ENCODE peak calls at places on chromosomes 5 and 9, in five cellular contexts. T, M, V, P and U are unnamed samples. For H3K27me3, the result is how much of the 10 kb centered on the place peaks cover.

GRCh38 chr9:8332871-8333270 is 533.3 kb upstream of the DMAC1 start:
- DNase-seq in T (no peak), M (no peak), V (no peak), P (no peak), U (no peak)

GRCh38 chr5:26310415-26310814 is 728.0 kb downstream of the CDH9 start:
- DNase-seq in T (no peak), M (no peak), V (no peak), P (no peak), U (no peak)

GRCh38 chr5:116389601-116390000 is 185.0 kb downstream of the SEMA6A start:
- DNase-seq in T (no peak), M (no peak), V (no peak), P (no peak), U (no peak)

GRCh38 chr5:143271431-143271830 is 132.1 kb downstream of the NR3C1 start:
- DNase-seq in T (no peak), M (no peak), V (no peak), P (no peak), U (no peak)

GRCh38 chr5:98794414-98795080 is 21.1 kb downstream of the RGMB start:
- DNase-seq in T (no peak), M (no peak), V (no peak), P (no peak), U (no peak)

GRCh38 chr9:122263699-122264349 is 816 bp downstream of the RBM18 start:
- DNase-seq in T (no peak), M (no peak), V (no peak), P (no peak), U (no peak)

GRCh38 chr5:14783689-14784088 is 87.9 kb downstream of the ANKH start:
- DNase-seq in T (no peak), M (no peak), V (no peak), P (no peak), U (no peak)

GRCh38 chr9:132782106-132782505 is 96.0 kb downstream of the AK8 start:
- DNase-seq in T (no peak), M (no peak), V (no peak), P (no peak), U (no peak)

GRCh38 chr9:113343732-113344231 is 3.7 kb upstream of the WDR31 start:
- DNase-seq in T (no peak), M (peak), V (peak), P (peak), U (peak)

GRCh38 chr5:168172718-168173045 is 118.8 kb upstream of the WWC1 start:
- DNase-seq in T (no peak), M (no peak), V (peak), P (no peak), U (no peak)

GRCh38 chr9:76255781-76256455 is 138.3 kb downstream of the RFK start:
- DNase-seq in T (no peak), M (peak), V (peak), P (peak), U (no peak)

GRCh38 chr5:154896562-154896919 is 38.1 kb downstream of the CNOT8 start:
- DNase-seq in T (no peak), M (no peak), V (no peak), P (no peak), U (no peak)

GRCh38 chr9:15696979-15697378 is 144.1 kb downstream of the CCDC171 start:
- DNase-seq in T (no peak), M (no peak), V (no peak), P (no peak), U (no peak)

GRCh38 chr5:179803651-179804598 is 2.7 kb downstream of the MGAT4B start:
- DNase-seq in T (peak), M (no peak), V (no peak), P (peak), U (no peak)

GRCh38 chr5:172853355-172853975 is 19.4 kb downstream of the ERGIC1 start:
- DNase-seq in T (no peak), M (no peak), V (no peak), P (peak), U (no peak)

GRCh38 chr5:95669540-95669939 is 13.3 kb downstream of the SPATA9 start:
- DNase-seq in T (no peak), M (no peak), V (peak), P (peak), U (peak)

GRCh38 chr9:132794730-132795380 is 83.2 kb downstream of the AK8 start:
- DNase-seq in T (no peak), M (no peak), V (no peak), P (peak), U (no peak)

GRCh38 chr9:92759990-92760893 is 4.4 kb downstream of the BICD2 start:
- DNase-seq in T (peak), M (peak), V (peak), P (no peak), U (peak)

GRCh38 chr9:122076117-122076516 is 17.0 kb downstream of the TTLL11 start:
- DNase-seq in T (no peak), M (no peak), V (no peak), P (no peak), U (no peak)

GRCh38 chr5:158317507-158317906 is 458.6 kb upstream of the CLINT1 start:
- DNase-seq in T (no peak), M (no peak), V (no peak), P (peak), U (no peak)

GRCh38 chr9:91896513-91897121 is 53.4 kb downstream of the ROR2 start:
- DNase-seq in T (peak), M (no peak), V (no peak), P (no peak), U (no peak)

GRCh38 chr9:122036988-122037387 is 56.1 kb downstream of the TTLL11 start:
- DNase-seq in T (no peak), M (no peak), V (no peak), P (no peak), U (no peak)

GRCh38 chr9:33263131-33263935 is 1.2 kb downstream of the BAG1 start:
- DNase-seq in T (peak), M (no peak), V (no peak), P (no peak), U (no peak)

GRCh38 chr9:123725389-123725788 is 204.5 kb downstream of the DENND1A start:
- DNase-seq in T (no peak), M (no peak), V (no peak), P (no peak), U (peak)

GRCh38 chr5:148107608-148108007 is 43.8 kb downstream of the SPINK5 start:
- DNase-seq in T (no peak), M (no peak), V (no peak), P (no peak), U (no peak)

GRCh38 chr5:44388504-44389409 is 463 bp downstream of the FGF10 start:
- DNase-seq in T (no peak), M (no peak), V (no peak), P (no peak), U (peak)

GRCh38 chr5:135566422-135567416 is 12.1 kb downstream of the CXCL14 start:
- DNase-seq in T (peak), M (no peak), V (no peak), P (no peak), U (no peak)
- H3K27me3 ChIP-seq in T (under half), M (under half), V (under half), P (under half), U (under half)

GRCh38 chr5:139855946-139856540 is 60.4 kb downstream of the PSD2 start:
- DNase-seq in T (peak), M (no peak), V (no peak), P (no peak), U (no peak)
- H3K27me3 ChIP-seq in T (under half), M (under half), V (under half), P (under half), U (under half)

GRCh38 chr9:93960221-93960970 is 5.2 kb upstream of the BARX1 start:
- DNase-seq in T (no peak), M (no peak), V (no peak), P (peak), U (no peak)

GRCh38 chr9:93962561-93963440 is 7.6 kb upstream of the BARX1 start:
- DNase-seq in T (peak), M (peak), V (peak), P (peak), U (peak)

GRCh38 chr9:93959739-93960154 is 4.6 kb upstream of the BARX1 start:
- DNase-seq in T (no peak), M (no peak), V (no peak), P (no peak), U (no peak)

GRCh38 chr9:93962041-93962440 is 6.9 kb upstream of the BARX1 start:
- DNase-seq in T (no peak), M (no peak), V (no peak), P (no peak), U (no peak)

DNA sequence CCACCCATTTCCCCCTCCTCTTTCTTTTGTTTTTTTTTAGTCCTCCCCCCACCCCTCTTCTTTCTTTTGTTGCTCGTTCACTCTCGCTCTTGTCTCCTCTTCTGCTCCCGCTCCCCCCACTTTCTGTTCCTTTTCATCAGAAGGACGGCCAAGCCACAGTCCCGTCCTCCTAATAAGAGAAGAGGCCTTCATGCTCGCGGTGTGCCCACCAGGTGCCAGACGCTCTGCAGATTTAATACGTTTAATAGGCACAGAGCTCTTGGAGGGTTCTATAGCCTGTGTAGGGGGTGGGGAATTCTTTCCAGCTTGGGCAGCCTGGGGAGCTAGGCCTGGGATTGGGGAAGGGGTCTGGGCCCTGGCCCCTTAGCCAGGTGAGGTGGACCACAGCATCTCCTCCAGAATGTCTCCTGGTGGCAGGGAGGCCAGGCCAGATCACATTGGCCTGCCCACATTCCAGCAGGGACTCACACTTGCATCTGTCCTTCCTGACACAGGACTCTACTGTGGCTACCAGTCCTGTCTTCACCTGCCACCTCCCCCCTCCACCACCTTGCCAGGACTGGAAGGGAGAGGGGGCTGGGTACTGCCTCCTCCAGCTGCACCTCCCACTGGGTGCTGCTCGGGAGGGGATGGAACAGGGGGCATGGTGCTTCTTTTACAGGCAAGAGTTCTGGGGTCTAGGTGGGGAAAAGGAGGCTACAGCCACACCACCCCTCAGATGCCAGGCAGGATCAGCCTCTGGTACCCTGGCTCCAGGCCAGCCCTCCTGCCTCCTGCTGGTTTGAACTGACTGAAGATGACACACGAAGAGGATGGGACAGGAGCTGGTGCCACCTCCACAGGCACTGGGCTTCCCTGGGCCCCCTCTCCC is 6.1 kb upstream of the BARX1 start:
- DNase-seq in T (no peak), M (no peak), V (no peak), P (no peak), U (no peak)
- H3K27me3 ChIP-seq in T (half or more), M (under half), V (under half), P (half or more), U (half or more)

GRCh38 chr5:51382508-51382758 is 815 bp upstream of the ISL1 start:
- DNase-seq in T (no peak), M (no peak), V (no peak), P (no peak), U (no peak)

GRCh38 chr5:51385214-51385613 is 2.0 kb downstream of the ISL1 start:
- DNase-seq in T (no peak), M (no peak), V (no peak), P (no peak), U (no peak)

GRCh38 chr5:51383494-51384081 is 340 bp downstream of the ISL1 start:
- DNase-seq in T (no peak), M (no peak), V (no peak), P (no peak), U (no peak)

GRCh38 chr5:51382759-51383493 is at the start of gene ISL1:
- DNase-seq in T (no peak), M (peak), V (no peak), P (peak), U (no peak)

DNA sequence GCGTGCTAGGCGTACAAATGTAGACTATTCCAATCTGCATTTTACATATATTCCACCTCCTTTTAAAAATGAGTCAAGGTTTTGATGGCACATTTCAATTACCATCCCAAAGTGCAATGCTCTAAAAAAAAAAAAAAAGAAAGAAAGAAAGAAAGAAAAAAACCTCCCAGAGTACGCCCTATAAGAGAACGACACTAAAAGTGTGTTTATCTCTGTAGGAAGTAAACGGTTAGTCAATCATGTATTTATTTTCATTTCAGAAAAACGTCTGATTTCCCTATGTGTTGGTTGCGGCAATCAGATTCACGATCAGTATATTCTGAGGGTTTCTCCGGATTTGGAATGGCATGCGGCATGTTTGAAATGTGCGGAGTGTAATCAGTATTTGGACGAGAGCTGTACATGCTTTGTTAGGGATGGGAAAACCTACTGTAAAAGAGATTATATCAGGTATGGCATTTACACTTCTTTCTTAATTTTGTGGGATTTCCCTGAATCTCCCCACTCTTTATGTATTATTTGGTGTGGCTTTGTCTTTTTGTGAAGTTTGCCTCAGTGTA is 1.1 kb downstream of the ISL1 start:
- DNase-seq in T (no peak), M (no peak), V (no peak), P (no peak), U (no peak)
- H3K27me3 ChIP-seq in T (half or more), M (under half), V (under half), P (half or more), U (half or more)

GRCh38 chr9:131095666-131096489 is 453 bp upstream of the AIF1L start:
- DNase-seq in T (no peak), M (no peak), V (no peak), P (peak), U (peak)
- H3K27me3 ChIP-seq in T (under half), M (under half), V (under half), P (under half), U (under half)

GRCh38 chr5:146311278-146311677 is 27.4 kb upstream of the POU4F3 start:
- DNase-seq in T (no peak), M (no peak), V (no peak), P (no peak), U (no peak)
- H3K27me3 ChIP-seq in T (under half), M (under half), V (under half), P (under half), U (under half)

DNA sequence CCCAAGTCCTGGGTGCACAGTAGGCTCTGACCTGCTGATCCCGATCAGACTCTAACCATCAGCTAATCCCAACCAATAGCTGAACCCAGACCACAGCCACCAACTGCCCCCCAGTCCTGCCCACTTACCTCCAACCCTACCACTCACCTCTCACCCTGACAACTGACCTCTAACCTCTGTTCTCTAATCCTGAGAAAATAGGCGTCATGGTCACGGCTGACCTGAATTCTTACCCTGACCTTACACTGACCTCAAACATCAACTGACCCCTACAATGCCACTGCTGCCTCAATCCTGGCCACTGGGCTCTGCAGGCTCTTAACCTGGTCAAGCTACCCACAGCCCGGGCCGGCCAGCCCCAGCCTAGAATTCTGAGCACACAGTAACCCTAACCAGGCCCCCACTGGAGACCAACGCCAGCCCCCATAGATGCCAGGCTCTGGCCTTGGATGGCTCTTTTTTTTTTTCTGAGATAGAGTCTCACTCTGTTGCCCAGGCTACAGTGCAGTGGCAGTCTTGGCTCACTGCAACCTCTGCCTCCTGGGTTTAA is 63.8 kb upstream of the ASS1 start:
- DNase-seq in T (no peak), M (no peak), V (no peak), P (no peak), U (no peak)
- H3K27me3 ChIP-seq in T (under half), M (under half), V (under half), P (under half), U (under half)